ENCODE peak calls at places on chromosomes 4 and X, in nine cellular contexts. U is fibroblast of lung; V is brain microvascular endothelial cell; D is right atrium auricular region; O is upper lobe of left lung; L is CD4-positive, alpha-beta T cell; S is mucosa of descending colon; H is CD8-positive, alpha-beta T cell; K is left lung. Z is an unnamed sample.

GRCh38 chr4:87042986-87043820 is 108.4 kb downstream of the AFF1 start:
- DNase-seq in H (no peak), U (no peak), O (no peak), S (no peak), V (no peak), K (no peak), L (no peak), D (no peak), Z (no peak)

GRCh38 chr4:93791570-93792195 is 36.9 kb upstream of the ATOH1 start:
- DNase-seq in L (no peak), D (no peak), O (peak), H (no peak), U (peak), V (peak), K (no peak), S (no peak), Z (no peak)

GRCh38 chr4:38930199-38930598 is 62.6 kb downstream of the FAM114A1 start:
- DNase-seq in K (no peak), O (no peak), V (no peak), L (no peak), S (no peak), D (no peak), U (no peak), H (no peak), Z (no peak)

GRCh38 chr4:121964958-121965357 is 13.1 kb upstream of the TRPC3 start:
- DNase-seq in O (no peak), S (no peak), U (no peak), H (no peak), K (no peak), V (no peak), D (no peak), L (no peak), Z (no peak)

GRCh38 chrX:37846934-37847732 is at the start of gene DYNLT3:
- DNase-seq in O (peak), U (peak), L (peak), S (peak), K (peak), V (peak), D (peak), H (peak), Z (peak)

GRCh38 chr4:7547368-7548040 is 112.8 kb upstream of the PSAPL1 start:
- DNase-seq in D (no peak), O (no peak), S (no peak), U (no peak), K (no peak), H (no peak), L (no peak), V (no peak), Z (no peak)

GRCh38 chr4:41944089-41944488 is 8.9 kb downstream of the TMEM33 start:
- DNase-seq in D (no peak), H (no peak), U (no peak), K (no peak), S (no peak), L (no peak), O (no peak), V (no peak), Z (no peak)

GRCh38 chr4:36323801-36324419 is 42.5 kb downstream of the DTHD1 start:
- DNase-seq in O (no peak), S (no peak), V (no peak), D (no peak), H (no peak), L (no peak), U (no peak), K (no peak), Z (no peak)

DNA sequence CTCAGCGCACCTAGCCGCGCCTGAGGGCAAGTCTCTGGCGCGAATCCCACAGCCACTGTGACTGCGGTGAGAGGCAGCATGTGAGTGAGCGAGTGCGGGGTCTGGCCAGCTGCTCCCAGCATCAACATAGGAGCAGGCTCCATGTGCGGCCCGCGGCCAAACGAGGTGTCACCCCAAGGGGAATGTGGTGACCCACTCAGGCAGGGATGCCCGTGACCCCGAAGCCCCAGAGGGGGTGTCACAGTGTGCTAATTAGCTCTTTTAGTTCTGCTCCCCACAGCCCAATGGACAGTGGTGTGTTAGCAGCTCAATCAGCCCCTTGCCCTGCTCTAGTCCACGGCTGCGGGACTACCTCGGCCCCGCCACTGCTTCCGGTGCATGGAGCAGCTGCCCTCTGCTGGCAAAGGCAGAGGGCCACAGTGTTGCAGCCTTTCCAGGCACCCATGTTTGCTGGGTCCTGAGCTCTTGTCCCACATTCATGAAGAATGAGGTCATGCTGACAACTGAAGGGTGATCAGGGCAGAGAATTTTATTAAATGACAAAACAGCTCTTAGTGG is 61.4 kb downstream of the AGA start:
- DNase-seq in L (no peak), O (no peak), K (no peak), D (no peak), S (no peak), V (no peak), U (no peak), H (no peak), Z (no peak)
- TF ChIP-seq CTCF in L (no peak), O (no peak), K (no peak), D (no peak), S (no peak), V (peak), U (no peak), H (no peak), Z (no peak)

DNA sequence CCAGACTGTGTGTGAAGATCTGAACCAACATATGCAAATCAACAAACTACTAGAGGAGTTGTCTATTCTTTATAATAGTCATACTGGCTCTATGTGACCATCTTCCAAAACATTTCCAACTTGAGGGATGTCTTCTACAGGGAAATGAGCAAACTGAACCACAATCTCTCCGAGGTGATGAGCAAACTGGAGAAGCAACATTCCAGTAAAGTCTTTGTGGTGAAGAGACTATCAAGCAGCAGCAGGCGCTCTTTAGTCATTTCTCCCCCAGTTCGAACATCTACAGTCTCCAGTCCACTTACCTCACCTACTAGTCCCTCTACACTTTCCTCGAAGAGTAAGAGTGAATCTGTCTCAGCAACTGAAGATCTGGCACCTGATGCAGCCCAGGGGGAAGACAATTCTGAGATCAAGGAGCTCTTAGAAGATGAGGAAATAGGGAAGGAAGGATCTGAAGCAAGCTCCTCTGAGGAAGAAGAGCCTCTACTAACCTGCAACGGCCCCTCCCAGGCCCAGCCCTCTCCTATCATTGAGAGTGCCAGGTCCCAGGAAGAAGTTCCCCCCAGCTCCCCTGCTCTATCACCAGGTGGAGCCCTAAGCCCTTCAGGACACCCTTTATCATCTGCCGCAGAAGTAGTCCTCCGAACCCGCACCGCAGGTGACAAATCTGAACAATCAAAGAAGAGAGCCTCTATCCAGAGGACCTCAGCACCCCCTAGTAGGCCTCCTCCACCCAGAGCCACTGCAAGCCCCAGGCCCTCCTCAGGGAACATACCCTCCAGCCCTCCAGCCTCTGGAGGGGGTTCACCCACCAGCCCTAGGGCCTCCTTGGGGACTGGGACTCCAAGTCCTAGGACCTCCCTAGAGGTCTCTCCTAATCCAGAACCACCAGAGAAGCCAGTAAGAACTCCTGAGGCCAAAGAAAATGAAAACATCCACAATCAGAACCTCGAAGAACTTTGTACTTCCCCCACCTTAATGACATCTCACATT is 98.1 kb downstream of the HNRNPD start:
- DNase-seq in O (no peak), L (no peak), K (no peak), D (no peak), V (no peak), H (no peak), U (no peak), S (no peak), Z (no peak)
- TF ChIP-seq CTCF in O (no peak), L (no peak), K (no peak), D (no peak), V (no peak), H (no peak), U (no peak), S (no peak), Z (no peak)

DNA sequence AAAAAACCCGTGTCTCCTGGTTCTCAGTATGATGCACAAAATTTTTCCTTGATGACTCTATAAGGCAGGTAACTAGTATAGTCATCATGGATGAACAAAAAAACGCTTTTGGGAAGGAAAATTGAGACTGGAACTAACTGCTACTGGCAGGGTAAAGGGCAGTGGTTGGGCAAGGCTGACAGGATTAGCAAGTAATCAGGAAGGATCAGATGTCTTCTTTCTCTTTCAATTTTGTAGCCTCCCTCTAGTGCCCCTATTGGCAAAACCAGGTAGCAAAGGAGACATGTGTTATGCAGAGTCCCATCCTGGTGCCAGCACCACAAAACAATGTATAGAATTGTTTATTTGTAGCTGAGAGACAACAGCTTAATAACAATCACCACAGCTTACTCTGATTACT is 12.8 kb upstream of the SLITRK4 start:
- DNase-seq in S (no peak), K (no peak), H (no peak), U (no peak), V (no peak), L (no peak), D (no peak), O (no peak), Z (no peak)
- TF ChIP-seq CTCF in S (no peak), K (no peak), H (no peak), U (peak), V (no peak), L (no peak), D (no peak), O (no peak), Z (no peak)

DNA sequence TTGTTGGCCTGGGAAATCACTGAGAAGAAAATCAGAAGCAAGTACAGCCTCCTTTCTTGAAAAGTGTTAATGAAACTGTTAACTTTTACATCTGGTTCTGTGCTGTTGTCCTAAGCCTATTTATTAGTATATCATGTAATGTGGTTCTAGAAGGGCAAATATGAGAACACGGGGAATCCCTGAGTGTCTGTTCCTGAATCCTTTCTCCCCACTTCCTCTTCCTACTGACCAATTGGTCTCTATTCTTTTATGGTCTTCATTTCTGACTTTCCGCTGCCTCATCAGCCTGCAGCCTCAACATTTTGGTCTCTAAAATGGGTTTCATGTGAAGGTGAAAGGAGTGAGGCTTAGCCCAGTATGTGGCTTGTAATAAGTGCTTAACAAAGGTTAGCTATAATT is 159.9 kb upstream of the MAMLD1 start:
- DNase-seq in D (no peak), S (no peak), U (no peak), L (no peak), V (no peak), K (no peak), H (no peak), O (no peak), Z (no peak)
- TF ChIP-seq CTCF in D (no peak), S (no peak), U (no peak), L (no peak), V (no peak), K (no peak), H (no peak), O (no peak), Z (no peak)

GRCh38 chrX:24387724-24388123 is 27.3 kb downstream of the SUPT20HL1 start:
- DNase-seq in K (no peak), S (no peak), D (no peak), O (no peak), V (no peak), L (no peak), U (no peak), H (no peak), Z (no peak)
- TF ChIP-seq CTCF in K (no peak), S (no peak), D (no peak), O (no peak), V (no peak), L (no peak), U (no peak), H (no peak), Z (no peak)

GRCh38 chrX:2608638-2609430 is 82.3 kb upstream of the CD99 start:
- DNase-seq in H (peak), S (peak), D (peak), K (peak), V (peak), U (peak), O (peak), L (peak), Z (peak)
- TF ChIP-seq CTCF in H (no peak), S (no peak), D (no peak), K (no peak), V (no peak), U (no peak), O (no peak), L (no peak), Z (no peak)

GRCh38 chrX:148135738-148136137 is 154.6 kb downstream of the FMR1NB start:
- DNase-seq in K (no peak), V (no peak), O (no peak), L (no peak), U (peak), S (no peak), H (no peak), D (no peak), Z (no peak)

GRCh38 chrX:148134578-148134977 is 153.4 kb downstream of the FMR1NB start:
- DNase-seq in O (no peak), L (no peak), D (no peak), H (no peak), S (no peak), U (no peak), K (no peak), V (no peak), Z (no peak)

DNA sequence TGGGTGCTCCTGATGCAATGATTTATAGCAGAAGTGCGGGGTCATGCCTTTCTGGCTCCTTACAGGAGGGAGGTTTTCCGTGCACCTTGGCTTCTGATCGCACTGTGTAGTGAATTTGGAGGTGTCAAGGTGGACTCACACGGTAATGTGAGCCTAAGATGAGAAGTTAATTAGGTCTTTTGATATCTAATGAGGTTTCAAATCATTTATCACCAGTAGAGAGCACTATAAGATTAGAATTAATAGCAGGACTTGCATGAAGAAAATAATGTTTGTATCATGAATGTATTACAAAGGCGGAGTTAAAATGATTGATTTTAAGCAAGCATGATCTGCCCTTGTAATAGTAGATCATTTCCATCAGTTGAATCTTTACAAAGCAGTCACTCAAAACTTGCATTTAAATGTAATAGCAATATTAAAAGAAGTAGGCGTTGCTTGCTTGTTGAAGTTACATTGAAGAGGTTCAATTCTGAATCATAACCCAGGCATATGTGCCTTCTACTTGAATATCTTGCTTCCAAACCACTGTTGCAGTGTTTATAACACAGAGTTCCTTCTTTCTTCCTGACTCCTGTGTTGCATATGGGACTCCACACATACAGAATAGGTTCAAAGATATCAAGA is 152.1 kb downstream of the FMR1NB start:
- DNase-seq in H (no peak), S (no peak), O (no peak), D (no peak), U (peak), L (no peak), V (no peak), K (no peak), Z (no peak)
- TF ChIP-seq CTCF in H (peak), S (no peak), O (peak), D (no peak), U (no peak), L (peak), V (no peak), K (no peak), Z (no peak)

DNA sequence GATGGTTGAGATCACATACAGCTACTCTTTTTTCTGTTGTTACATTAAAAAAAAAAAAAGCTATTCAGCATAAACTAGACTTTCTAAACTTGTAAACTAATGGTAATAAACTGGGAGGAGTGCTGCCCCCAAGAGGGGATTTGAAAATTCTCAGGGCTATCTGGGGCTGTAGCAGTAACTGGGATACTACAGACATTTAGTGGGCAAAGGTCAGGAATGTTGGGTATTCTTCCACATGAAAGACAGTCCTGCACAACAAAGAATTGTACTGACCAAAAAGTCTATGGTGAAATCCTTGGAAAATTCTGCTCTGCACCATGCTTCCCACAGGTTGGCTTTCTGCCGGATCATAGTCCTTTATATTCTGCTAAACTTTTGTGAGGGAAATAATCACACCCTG is 232.6 kb upstream of the BOD1L1 start:
- DNase-seq in K (no peak), O (no peak), V (no peak), H (no peak), L (no peak), D (no peak), U (no peak), S (no peak), Z (no peak)
- TF ChIP-seq CTCF in K (no peak), O (no peak), V (peak), H (no peak), L (no peak), D (no peak), U (peak), S (no peak), Z (no peak)

GRCh38 chrX:150051096-150051495 is 112.8 kb upstream of the EOLA2 start:
- DNase-seq in L (no peak), S (no peak), V (no peak), D (no peak), O (no peak), K (no peak), U (no peak), H (no peak), Z (no peak)

GRCh38 chrX:150047818-150048217 is 109.5 kb upstream of the EOLA2 start:
- DNase-seq in H (no peak), K (no peak), V (no peak), U (peak), S (no peak), O (no peak), D (no peak), L (no peak), Z (no peak)

GRCh38 chrX:150052226-150052625 is 113.9 kb upstream of the EOLA2 start:
- DNase-seq in V (no peak), S (no peak), O (no peak), K (no peak), H (no peak), L (no peak), D (no peak), U (no peak), Z (no peak)

GRCh38 chrX:150049647-150050046 is 111.4 kb upstream of the EOLA2 start:
- DNase-seq in H (no peak), V (no peak), K (no peak), U (peak), D (no peak), O (no peak), L (no peak), S (no peak), Z (no peak)

DNA sequence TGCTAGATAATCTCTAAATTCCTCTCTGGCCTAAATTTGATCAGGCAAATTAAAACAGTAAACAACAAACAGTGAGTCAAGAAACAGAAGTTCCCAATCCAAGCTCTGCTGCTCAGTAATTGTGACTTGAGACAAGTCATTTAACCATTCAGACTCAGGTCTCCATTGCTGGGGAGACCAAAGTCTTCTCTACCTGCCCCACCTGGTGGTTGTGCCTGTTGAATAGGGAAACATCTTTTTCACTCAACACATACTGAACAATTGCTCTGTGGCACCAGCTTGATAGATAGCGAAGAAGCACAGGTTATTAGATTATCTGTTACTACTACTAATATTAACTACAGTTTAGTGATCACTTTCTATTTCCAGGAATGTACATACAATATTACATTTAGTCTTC is 112.1 kb upstream of the EOLA2 start:
- DNase-seq in D (no peak), L (no peak), H (no peak), K (no peak), V (no peak), S (no peak), O (no peak), U (no peak), Z (no peak)
- TF ChIP-seq CTCF in D (no peak), L (no peak), H (no peak), K (no peak), V (peak), S (no peak), O (no peak), U (no peak), Z (no peak)